ENCODE peak calls at places on chromosomes 11 and 22, in five cellular contexts. I is K562, C is SK-N-SH, R is GM12878, M is HepG2. U is an unnamed sample.

GRCh38 chr11:104159356-104159755 is 4.6 kb downstream of the PDGFD start:
- DNase-seq in R (no peak), M (no peak), I (no peak), C (no peak), U (no peak)

GRCh38 chr11:132475046-132475445 is 1057.3 kb downstream of the OPCML start:
- DNase-seq in R (no peak), I (no peak), M (no peak), C (no peak), U (no peak)

GRCh38 chr11:116062526-116063171 is 558.4 kb upstream of the CADM1 start:
- DNase-seq in I (no peak), R (no peak), M (no peak), C (peak; percentile 55), U (no peak)

GRCh38 chr11:31106963-31107576 is 262.5 kb downstream of the DCDC1 start:
- DNase-seq in C (peak; percentile 43), M (peak; percentile 50), R (no peak), I (peak; percentile 39), U (peak; percentile 51)

GRCh38 chr22:24200616-24201212 is 19.4 kb downstream of the SUSD2 start:
- DNase-seq in M (peak; percentile 86), C (peak; percentile 6), R (no peak), I (no peak), U (peak; percentile 67)

GRCh38 chr22:22932512-22932941 is 44.9 kb downstream of the IGLL5 start:
- DNase-seq in M (no peak), C (no peak), R (no peak), I (peak; percentile 56), U (no peak)

GRCh38 chr22:38202437-38203089 is 769 bp downstream of the MAFF start:
- DNase-seq in M (peak; percentile 50), R (no peak), I (peak; percentile 68), C (peak; percentile 76), U (no peak)

GRCh38 chr11:101459020-101459419 is 124.8 kb downstream of the TRPC6 start:
- DNase-seq in I (no peak), R (no peak), M (no peak), C (no peak), U (no peak)

GRCh38 chr22:49205401-49205800 is 622.3 kb downstream of the BRD1 start:
- DNase-seq in R (no peak), M (no peak), C (no peak), I (no peak), U (no peak)

GRCh38 chr22:18088825-18089568 is 11.2 kb downstream of the PEX26 start:
- DNase-seq in M (peak; percentile 56), C (no peak), I (no peak), R (peak; percentile 76), U (no peak)

GRCh38 chr11:36210529-36210928 is 78.7 kb downstream of the COMMD9 start:
- DNase-seq in M (no peak), R (no peak), C (no peak), I (no peak), U (no peak)

GRCh38 chr22:21718492-21718891 is 17.1 kb downstream of the YPEL1 start:
- DNase-seq in R (no peak), I (no peak), C (no peak), M (no peak), U (no peak)

GRCh38 chr11:92211576-92212167 is 12.9 kb upstream of the FAT3 start:
- DNase-seq in C (peak; percentile 55), R (no peak), M (peak; percentile 4), I (no peak), U (no peak)

GRCh38 chr22:47994045-47994444 is 1231.6 kb downstream of the TBC1D22A start:
- DNase-seq in I (no peak), C (no peak), M (no peak), R (no peak), U (no peak)

GRCh38 chr11:108775324-108775723 is 110.5 kb downstream of the DDX10 start:
- DNase-seq in C (no peak), I (no peak), R (no peak), M (peak; percentile 25), U (no peak)

GRCh38 chr22:46090631-46091201 is 59.6 kb upstream of the PPARA start:
- DNase-seq in C (no peak), R (no peak), M (no peak), I (no peak), U (no peak)

GRCh38 chr22:24003887-24004286 is 1.4 kb downstream of the GSTT4 start:
- DNase-seq in C (no peak), R (no peak), M (no peak), I (no peak), U (no peak)

GRCh38 chr11:71949034-71949433 is 20.2 kb downstream of the RNF121 start:
- DNase-seq in I (no peak), M (no peak), R (no peak), C (no peak), U (no peak)
- TF ChIP-seq JUND in I (no peak), M (no peak), R (no peak), C (no peak), U (no peak)

GRCh38 chr11:39569784-39570183 is 1889.7 kb downstream of the LRRC4C start:
- DNase-seq in M (no peak), C (no peak), I (no peak), R (no peak), U (no peak)

GRCh38 chr11:39571081-39571480 is 1888.4 kb downstream of the LRRC4C start:
- DNase-seq in M (no peak), R (no peak), I (no peak), C (no peak), U (no peak)

GRCh38 chr11:39570526-39570925 is 1888.9 kb downstream of the LRRC4C start:
- DNase-seq in I (no peak), R (no peak), M (no peak), C (no peak), U (no peak)
- TF ChIP-seq ZBTB33 in I (no peak), R (no peak), M (no peak), C (no peak), U (no peak)

DNA sequence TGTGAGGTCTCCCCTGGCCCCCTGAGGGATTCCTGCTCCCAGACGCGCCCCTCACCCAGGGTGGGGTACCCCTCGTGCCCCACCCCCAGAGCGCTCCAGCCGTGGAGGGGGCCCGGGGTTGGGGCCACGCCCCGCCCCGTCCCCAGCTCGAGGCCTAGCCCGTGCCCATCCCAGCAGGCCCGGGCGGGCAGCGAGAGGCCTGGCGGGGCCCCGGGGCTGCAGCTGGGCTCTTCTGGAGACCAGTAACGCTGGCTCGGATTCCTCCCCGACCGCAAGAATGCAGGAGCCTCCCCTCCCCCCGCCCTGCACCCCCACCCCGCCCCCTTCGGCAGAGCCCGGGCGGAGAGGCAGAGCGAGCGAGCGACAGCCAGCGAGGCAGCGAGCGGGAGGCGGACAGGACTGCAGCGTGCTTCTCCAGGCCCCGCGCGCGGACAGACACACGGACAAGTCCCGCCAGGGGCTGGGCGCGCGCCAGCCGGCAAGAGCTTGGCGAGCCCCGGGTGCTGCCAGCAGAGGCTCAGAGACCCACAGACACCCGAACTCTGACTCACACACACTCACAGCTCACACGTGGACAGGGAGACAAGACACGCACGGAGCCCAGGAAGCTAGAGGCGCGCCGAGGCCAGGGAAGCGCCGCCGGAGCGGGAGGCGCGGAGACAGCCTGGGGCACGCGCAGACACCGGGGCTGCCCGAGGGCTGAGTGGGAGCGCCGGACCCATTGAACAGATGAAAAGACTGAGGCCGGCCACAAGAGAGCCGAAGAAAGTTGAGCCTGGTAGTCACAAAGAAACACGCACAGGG is 15.2 kb downstream of the BCL9L start:
- DNase-seq in R (no peak), M (peak; percentile 75), C (no peak), I (peak; percentile 81), U (no peak)
- TF ChIP-seq JUND in R (no peak), M (no peak), C (peak; percentile 9), I (no peak), U (no peak)

DNA sequence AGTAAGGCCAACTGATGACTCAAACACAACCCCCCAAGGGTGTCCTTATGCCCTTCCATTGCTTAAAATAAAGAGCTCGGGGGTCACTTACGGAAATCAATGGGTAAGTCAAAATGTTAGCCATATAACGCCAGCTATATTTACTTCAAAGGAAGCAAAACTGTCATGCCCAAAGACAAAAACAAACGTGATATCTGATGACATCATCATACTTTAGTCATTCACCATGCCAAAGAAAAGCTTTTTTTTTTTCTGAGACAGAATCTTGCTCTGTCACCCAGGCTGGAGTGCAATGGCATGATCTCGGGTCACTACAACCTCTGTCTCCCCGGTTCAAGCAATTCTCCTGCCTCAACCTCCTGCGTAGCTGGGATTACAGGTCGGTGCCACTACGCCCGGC is 47.7 kb upstream of the SC5D start:
- DNase-seq in I (no peak), R (no peak), M (no peak), C (no peak), U (no peak)
- TF ChIP-seq ZBTB33 in I (no peak), R (no peak), M (no peak), C (no peak), U (no peak)

GRCh38 chr11:74650498-74650897 is 58.1 kb downstream of the POLD3 start:
- DNase-seq in R (no peak), I (no peak), C (no peak), M (no peak), U (no peak)
- TF ChIP-seq JUND in R (no peak), I (no peak), C (no peak), M (no peak), U (no peak)

GRCh38 chr11:67441731-67442401 is 1.4 kb downstream of the CORO1B start:
- DNase-seq in I (no peak), M (no peak), R (no peak), C (no peak), U (no peak)
- TF ChIP-seq ZBTB33 in I (no peak), M (no peak), R (no peak), C (no peak), U (no peak)

DNA sequence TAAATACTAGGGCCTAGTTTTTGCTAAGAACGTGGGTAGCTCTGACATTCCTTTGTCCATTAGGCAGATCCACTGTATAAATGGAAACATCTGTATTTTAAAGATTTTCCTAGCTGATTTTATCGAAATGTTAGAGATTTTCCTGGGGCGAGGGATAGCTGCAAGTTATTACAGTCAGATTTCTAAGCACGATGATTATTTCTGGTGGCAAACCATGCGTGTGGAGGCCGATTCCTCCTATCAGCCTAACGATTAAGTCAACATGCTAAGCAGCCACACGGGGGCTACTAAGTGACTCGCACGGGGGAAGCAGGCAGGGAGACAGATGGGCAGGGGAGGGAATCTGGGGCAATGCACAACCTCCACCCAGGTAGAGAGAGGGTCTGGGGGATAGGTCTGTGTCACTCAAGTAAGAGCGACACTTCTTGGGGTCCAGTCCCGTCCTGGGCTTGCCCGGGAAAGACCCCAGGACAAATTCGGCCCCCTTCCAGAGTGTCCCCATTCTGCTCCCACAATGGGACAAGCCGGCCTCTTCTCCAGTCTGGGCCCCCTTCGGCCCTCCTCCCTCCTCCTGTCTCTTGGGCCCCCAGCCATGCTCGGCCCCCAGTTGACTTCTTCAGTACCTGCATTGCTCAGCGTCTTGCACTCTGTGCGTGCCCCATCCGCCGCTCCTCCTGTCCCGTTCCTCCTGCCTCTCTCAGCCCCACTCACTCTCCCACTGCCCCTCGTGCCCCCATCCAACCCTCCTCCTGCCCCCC is 571 bp downstream of the C11orf24 start:
- DNase-seq in R (no peak), I (peak; percentile 85), C (peak; percentile 89), M (peak; percentile 82), U (peak; percentile 61)
- TF ChIP-seq JUND in R (no peak), I (peak; percentile 33), C (no peak), M (no peak), U (no peak)

DNA sequence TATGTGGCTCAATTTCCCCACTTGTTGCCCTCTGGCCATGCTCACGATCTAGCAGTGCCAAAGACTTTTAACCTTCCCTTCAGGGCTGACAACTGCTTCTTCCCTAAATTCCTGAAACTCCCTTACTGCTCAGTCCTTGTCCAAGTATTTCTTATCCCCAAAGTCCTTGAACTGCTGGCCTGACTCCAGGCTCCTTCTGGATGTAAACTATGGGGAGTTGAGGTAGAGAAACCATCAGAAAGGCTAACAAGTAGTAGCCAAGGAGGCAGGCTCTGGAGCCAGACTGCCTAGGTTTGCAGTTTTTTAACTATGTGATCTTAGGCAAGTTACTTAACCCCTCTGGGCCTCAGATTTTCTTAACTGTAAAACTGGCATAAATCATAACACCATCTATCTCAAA is 258.7 kb upstream of the CCDC90B start:
- DNase-seq in C (no peak), I (no peak), R (no peak), M (no peak), U (no peak)
- TF ChIP-seq ZBTB33 in C (no peak), I (no peak), R (no peak), M (no peak), U (no peak)